ENCODE peak calls at places on chromosomes 5 and 9, in seven cellular contexts. J is DND-41, G is neural progenitor cell, F is IMR-90, E is GM12878, A is K562, M is HepG2. U is an unnamed sample. For H3K27me3, the result is how much of the 10 kb centered on the place peaks cover.

GRCh38 chr5:93532370-93532769 is 48.6 kb downstream of the NR2F1-AS1 start:
- DNase-seq in J (no peak), G (peak), F (peak), E (no peak), A (no peak), M (peak), U (no peak)

GRCh38 chr9:97593960-97594359 is 39.2 kb downstream of the TSTD2 start:
- DNase-seq in J (no peak), G (no peak), F (peak), E (no peak), A (no peak), M (no peak), U (no peak)

GRCh38 chr5:58545912-58546311 is 37.0 kb upstream of the RAB3C start:
- DNase-seq in J (no peak), G (no peak), F (no peak), E (no peak), A (no peak), M (no peak), U (no peak)

GRCh38 chr9:32518276-32518675 is 7.7 kb downstream of the RIGI start:
- DNase-seq in J (no peak), G (no peak), F (no peak), E (no peak), A (no peak), M (no peak), U (no peak)

GRCh38 chr5:119355244-119355635 is 579 bp upstream of the TNFAIP8 start:
- DNase-seq in J (no peak), G (peak), F (no peak), E (no peak), A (no peak), M (peak), U (no peak)

GRCh38 chr5:51279983-51280382 is 103.3 kb upstream of the ISL1 start:
- DNase-seq in J (no peak), G (peak), F (no peak), E (no peak), A (no peak), M (no peak), U (no peak)

GRCh38 chr5:174423538-174423937 is 300.8 kb upstream of the MSX2 start:
- DNase-seq in J (no peak), G (no peak), F (no peak), E (no peak), A (no peak), M (no peak), U (no peak)

GRCh38 chr9:137085918-137086530 is 761 bp upstream of the MAN1B1 start:
- DNase-seq in J (no peak), G (peak), F (no peak), E (no peak), A (peak), M (no peak), U (no peak)

GRCh38 chr5:124996023-124996763 is 249.8 kb upstream of the ZNF608 start:
- DNase-seq in J (no peak), G (peak), F (peak), E (no peak), A (no peak), M (no peak), U (no peak)

GRCh38 chr5:154611341-154611767 is 133.3 kb upstream of the HAND1 start:
- DNase-seq in J (no peak), G (peak), F (peak), E (no peak), A (no peak), M (no peak), U (no peak)

GRCh38 chr5:138824924-138825863 is 49.9 kb downstream of the LRRTM2 start:
- DNase-seq in J (no peak), G (peak), F (peak), E (no peak), A (peak), M (peak), U (no peak)

GRCh38 chr9:104263942-104264341 is 169.8 kb downstream of the SMC2 start:
- DNase-seq in J (no peak), G (no peak), F (no peak), E (no peak), A (no peak), M (no peak), U (no peak)

GRCh38 chr5:4662845-4663244 is 477.3 kb upstream of the ADAMTS16 start:
- DNase-seq in J (no peak), G (no peak), F (no peak), E (no peak), A (no peak), M (no peak), U (no peak)

GRCh38 chr9:2087500-2088313 is 72.6 kb downstream of the SMARCA2 start:
- DNase-seq in J (peak), G (peak), F (peak), E (peak), A (peak), M (peak), U (peak)

GRCh38 chr9:135144581-135145108 is 57.2 kb downstream of the OLFM1 start:
- DNase-seq in J (no peak), G (no peak), F (no peak), E (no peak), A (no peak), M (no peak), U (no peak)

GRCh38 chr5:35626553-35626952 is 8.9 kb downstream of the SPEF2 start:
- DNase-seq in J (no peak), G (no peak), F (no peak), E (no peak), A (no peak), M (no peak), U (no peak)

GRCh38 chr9:16563446-16563845 is 307.0 kb downstream of the BNC2 start:
- DNase-seq in J (no peak), G (no peak), F (peak), E (no peak), A (no peak), M (no peak), U (no peak)

GRCh38 chr5:126656397-126657007 is 55.8 kb downstream of the PHAX start:
- DNase-seq in J (peak), G (peak), F (peak), E (no peak), A (peak), M (peak), U (peak)

GRCh38 chr5:89904442-89904841 is 505.1 kb downstream of the CETN3 start:
- DNase-seq in J (no peak), G (no peak), F (no peak), E (no peak), A (no peak), M (no peak), U (no peak)

GRCh38 chr9:91180240-91180929 is 181.3 kb downstream of the AUH start:
- DNase-seq in J (no peak), G (no peak), F (no peak), E (no peak), A (no peak), M (no peak), U (no peak)

GRCh38 chr9:124769451-124770358 is 1.4 kb downstream of the NR6A1 start:
- DNase-seq in J (no peak), G (peak), F (no peak), E (no peak), A (peak), M (peak), U (no peak)

GRCh38 chr5:117357886-117358285 is 783.3 kb upstream of the SEMA6A start:
- DNase-seq in J (no peak), G (no peak), F (no peak), E (no peak), A (no peak), M (no peak), U (no peak)

GRCh38 chr5:1118738-1119137 is 6.9 kb upstream of the SLC12A7 start:
- DNase-seq in J (peak), G (no peak), F (no peak), E (no peak), A (peak), M (no peak), U (no peak)

GRCh38 chr9:20144255-20144654 is 355.4 kb upstream of the SLC24A2 start:
- DNase-seq in J (no peak), G (peak), F (no peak), E (no peak), A (no peak), M (no peak), U (no peak)

GRCh38 chr9:4691794-4692193 is 12.4 kb downstream of the CDC37L1 start:
- DNase-seq in J (no peak), G (no peak), F (peak), E (no peak), A (no peak), M (no peak), U (no peak)

GRCh38 chr9:79883073-79883645 is 311.4 kb downstream of the TLE4 start:
- DNase-seq in J (peak), G (no peak), F (no peak), E (no peak), A (no peak), M (no peak), U (no peak)

GRCh38 chr5:122896598-122897282 is 51.3 kb downstream of the SNX24 start:
- DNase-seq in J (no peak), G (no peak), F (peak), E (no peak), A (no peak), M (peak), U (no peak)

GRCh38 chr9:80072406-80072805 is 500.6 kb downstream of the TLE4 start:
- DNase-seq in J (no peak), G (no peak), F (no peak), E (no peak), A (no peak), M (no peak), U (no peak)

GRCh38 chr9:132586830-132587483 is 4.6 kb downstream of the BARHL1 start:
- DNase-seq in J (no peak), G (peak), F (no peak), E (no peak), A (no peak), M (no peak), U (no peak)

GRCh38 chr5:95130951-95131350 is 153.9 kb downstream of the MCTP1 start:
- DNase-seq in J (no peak), G (no peak), F (no peak), E (no peak), A (no peak), M (no peak), U (no peak)

GRCh38 chr9:100292414-100292813 is 60.3 kb downstream of the TEX10 start:
- DNase-seq in J (no peak), G (no peak), F (no peak), E (no peak), A (no peak), M (no peak), U (no peak)

GRCh38 chr9:89528540-89528939 is 30.6 kb upstream of the SEMA4D start:
- DNase-seq in J (no peak), G (no peak), F (no peak), E (no peak), A (no peak), M (no peak), U (no peak)

GRCh38 chr9:35856882-35857281 is 13.3 kb downstream of the OR13J1 start:
- DNase-seq in J (no peak), G (no peak), F (no peak), E (no peak), A (no peak), M (no peak), U (no peak)

GRCh38 chr9:85575868-85576267 is 165.9 kb downstream of the AGTPBP1 start:
- DNase-seq in J (no peak), G (no peak), F (no peak), E (no peak), A (no peak), M (no peak), U (no peak)

GRCh38 chr5:5145651-5146529 is 5.8 kb downstream of the ADAMTS16 start:
- DNase-seq in J (no peak), G (no peak), F (peak), E (no peak), A (no peak), M (no peak), U (no peak)

GRCh38 chr9:133956520-133957076 is 35.5 kb downstream of the VAV2 start:
- DNase-seq in J (no peak), G (peak), F (peak), E (no peak), A (no peak), M (no peak), U (no peak)

GRCh38 chr5:135560858-135561257 is 17.9 kb downstream of the CXCL14 start:
- DNase-seq in J (peak), G (peak), F (peak), E (peak), A (peak), M (peak), U (no peak)
- H3K27me3 ChIP-seq in J (under half), G (half or more), F (under half), E (under half), A (under half), M (under half), U (under half)

DNA sequence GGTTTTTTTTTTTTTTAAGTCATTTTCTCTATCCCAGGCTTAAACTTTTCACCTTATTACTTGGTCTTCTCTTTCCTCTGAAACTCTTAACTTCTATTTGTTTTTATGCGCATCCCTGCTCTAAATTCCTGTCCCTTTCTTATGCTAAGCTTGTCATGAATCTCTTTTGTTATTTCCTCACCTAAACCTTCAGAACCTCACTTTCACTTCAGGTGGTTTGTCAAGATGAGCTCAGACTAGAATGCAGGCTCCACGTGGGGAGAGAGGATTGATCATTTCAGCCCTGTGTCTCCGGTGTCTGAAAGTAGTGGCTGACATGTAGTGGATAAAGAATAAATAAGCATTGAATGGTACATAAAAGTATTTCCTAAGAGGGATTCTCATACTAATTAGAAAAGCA is 63.6 kb downstream of the ANXA1 start:
- DNase-seq in J (no peak), G (peak), F (no peak), E (no peak), A (no peak), M (no peak), U (no peak)
- H3K4me2 ChIP-seq in J (no peak), G (no peak), F (no peak), E (no peak), A (no peak), M (no peak), U (no peak)

GRCh38 chr9:87500894-87501656 is 3.4 kb downstream of the DAPK1 start:
- DNase-seq in J (no peak), G (no peak), F (no peak), E (no peak), A (no peak), M (no peak), U (no peak)
- H3K9ac ChIP-seq in J (no peak), G (no peak), F (no peak), E (no peak), A (no peak), M (no peak), U (no peak)

GRCh38 chr5:55066278-55066677 is 36.2 kb upstream of the GZMA start:
- DNase-seq in J (no peak), G (no peak), F (no peak), E (no peak), A (no peak), M (no peak), U (no peak)

GRCh38 chr5:55071413-55071812 is 31.0 kb upstream of the GZMA start:
- DNase-seq in J (no peak), G (peak), F (no peak), E (no peak), A (no peak), M (no peak), U (no peak)

GRCh38 chr5:55072668-55073067 is 29.8 kb upstream of the GZMA start:
- DNase-seq in J (no peak), G (no peak), F (no peak), E (no peak), A (no peak), M (no peak), U (no peak)

GRCh38 chr5:55073211-55073610 is 29.2 kb upstream of the GZMA start:
- DNase-seq in J (no peak), G (no peak), F (no peak), E (no peak), A (no peak), M (no peak), U (no peak)

GRCh38 chr5:55070969-55071368 is 31.5 kb upstream of the GZMA start:
- DNase-seq in J (no peak), G (no peak), F (no peak), E (no peak), A (no peak), M (no peak), U (no peak)
- H3K27me3 ChIP-seq in J (under half), G (under half), F (under half), E (under half), A (under half), M (under half), U (under half)

DNA sequence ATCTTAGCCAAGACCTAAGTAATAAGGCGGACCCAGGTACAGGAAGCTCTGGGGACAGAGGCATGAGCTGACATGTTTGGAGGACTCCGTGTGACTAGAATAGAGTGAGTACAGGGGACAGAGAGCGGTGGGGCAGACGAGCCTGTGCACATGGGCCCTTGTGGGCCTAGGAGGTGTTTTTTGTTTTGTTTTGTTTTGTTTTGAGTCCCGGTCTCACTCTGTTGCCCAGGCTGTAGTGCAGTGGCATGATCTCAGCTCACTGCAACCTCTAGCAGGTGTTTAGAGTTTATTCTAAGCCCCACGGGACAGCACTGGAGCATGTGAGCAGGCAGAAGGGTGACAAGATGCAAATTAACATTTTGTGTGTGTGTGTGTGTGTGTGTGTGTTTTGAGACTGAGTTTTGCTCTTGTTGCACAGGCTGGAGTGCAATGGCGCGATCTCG is 3.1 kb upstream of the EEIG1 start:
- DNase-seq in J (no peak), G (no peak), F (no peak), E (peak), A (no peak), M (no peak), U (no peak)
- H3K4me2 ChIP-seq in J (no peak), G (no peak), F (no peak), E (peak), A (no peak), M (no peak), U (no peak)

GRCh38 chr9:112076814-112077213 is 98.3 kb downstream of the SUSD1 start:
- DNase-seq in J (no peak), G (no peak), F (no peak), E (no peak), A (no peak), M (no peak), U (no peak)
- H3K9ac ChIP-seq in J (no peak), G (no peak), F (no peak), E (peak), A (no peak), M (no peak), U (no peak)

DNA sequence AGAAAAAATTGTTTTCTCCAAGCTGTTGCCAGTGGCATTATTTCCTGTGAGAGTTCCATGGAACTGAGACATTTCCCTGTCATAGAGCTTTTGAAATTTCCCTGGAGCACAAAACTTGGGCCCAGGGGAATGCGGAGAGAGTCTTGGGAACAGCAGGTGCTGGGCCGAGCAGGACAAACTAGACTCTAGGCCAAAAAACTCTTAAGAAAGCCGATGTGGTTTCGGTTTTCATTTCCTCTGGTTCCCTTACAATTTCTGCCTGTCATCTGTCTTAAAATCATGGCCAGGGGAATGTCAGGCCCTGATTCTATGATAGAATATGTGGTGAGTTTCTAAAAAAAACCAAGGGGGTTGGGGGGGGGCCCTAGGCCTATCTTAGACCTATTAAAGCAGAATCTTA is 4.6 kb downstream of the SLC35A4 start:
- DNase-seq in J (no peak), G (no peak), F (no peak), E (no peak), A (no peak), M (no peak), U (no peak)
- H3K27me3 ChIP-seq in J (under half), G (under half), F (under half), E (under half), A (under half), M (under half), U (under half)

GRCh38 chr9:22528485-22528884 is 81.9 kb downstream of the DMRTA1 start:
- DNase-seq in J (no peak), G (peak), F (peak), E (no peak), A (no peak), M (no peak), U (no peak)

DNA sequence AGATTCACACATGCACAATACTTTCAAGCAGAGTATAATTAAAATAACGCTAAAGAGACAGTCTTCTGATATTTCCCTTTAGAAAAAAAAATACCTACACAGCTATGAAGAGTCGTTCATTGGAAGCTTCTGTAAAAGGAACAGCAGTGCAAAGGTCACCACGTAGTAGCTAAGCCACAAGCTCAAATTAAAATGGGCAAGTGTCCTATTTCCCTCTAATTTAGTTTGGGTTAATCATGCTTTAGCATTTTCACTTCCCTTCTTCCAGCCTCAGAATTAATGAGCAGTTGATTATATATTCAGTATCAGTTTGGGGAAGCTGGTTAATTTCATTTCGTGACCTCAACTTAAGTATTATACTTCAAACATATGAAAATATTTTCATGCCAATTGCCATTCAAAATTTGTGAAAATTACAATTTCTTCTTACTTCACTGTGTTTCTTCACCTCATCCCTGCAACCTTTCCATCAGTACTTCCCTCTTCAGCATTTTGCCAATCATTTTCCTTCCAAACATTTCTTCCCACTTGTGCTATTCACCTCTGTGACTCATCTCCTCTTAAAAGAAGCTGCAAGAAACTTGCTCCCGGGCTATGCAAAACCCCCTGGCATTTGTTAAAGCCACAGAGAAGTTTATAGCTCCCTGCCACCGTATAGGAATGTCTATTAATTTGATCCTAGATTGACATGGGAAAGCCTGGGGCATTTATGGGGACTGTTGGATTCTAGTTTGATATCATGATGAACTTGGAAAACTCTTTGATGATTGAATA is 83.0 kb downstream of the DMRTA1 start:
- DNase-seq in J (no peak), G (no peak), F (no peak), E (no peak), A (no peak), M (no peak), U (no peak)
- H3K4me2 ChIP-seq in J (no peak), G (no peak), F (no peak), E (no peak), A (no peak), M (no peak), U (no peak)

U was measured in keratinocyte.